ENCODE peak calls at places on chromosome 1, in six cellular contexts. W is omental fat pad; P is anterior cingulate cortex; M is brain microvascular endothelial cell; T is ACHN; O is activated CD8-positive, alpha-beta memory T cell treated with anti-CD3 and anti-CD28 coated beads, Interleukin-2, amount 50 U/mL, for 48 hours. G is an unnamed sample.

GRCh38 chr1:225554216-225554812 is 98.6 kb downstream of the ENAH start:
- DNase-seq in T (peak; percentile 53), M (no peak), P (no peak), O (no peak), W (no peak), G (no peak)

GRCh38 chr1:227635596-227635995 is 72.2 kb downstream of the ZNF678 start:
- DNase-seq in T (no peak), M (no peak), W (no peak), P (no peak), O (no peak), G (no peak)

GRCh38 chr1:109277434-109278204 is 5.3 kb downstream of the PSRC1 start:
- DNase-seq in M (peak; percentile 72), O (peak; percentile 86), T (peak; percentile 61), P (peak; percentile 62), W (peak; percentile 61), G (peak; percentile 79)

GRCh38 chr1:22636927-22637326 is 499 bp downstream of the C1QA start:
- DNase-seq in O (no peak), T (no peak), W (no peak), M (no peak), P (no peak), G (no peak)

GRCh38 chr1:29636936-29637335 is 400.6 kb downstream of the PTPRU start:
- DNase-seq in O (no peak), W (no peak), T (no peak), M (no peak), P (no peak), G (no peak)

GRCh38 chr1:118479351-118479750 is 294.3 kb upstream of the SPAG17 start:
- DNase-seq in O (no peak), T (no peak), P (no peak), M (no peak), W (no peak), G (no peak)

GRCh38 chr1:8910914-8911313 is 32.4 kb upstream of the ENO1 start:
- DNase-seq in P (no peak), T (no peak), M (no peak), O (no peak), W (no peak), G (no peak)

GRCh38 chr1:34924759-34925555 is 4.5 kb downstream of the DLGAP3 start:
- DNase-seq in O (peak; percentile 83), M (peak; percentile 55), W (no peak), T (peak; percentile 65), P (no peak), G (peak; percentile 54)

GRCh38 chr1:204417231-204417997 is 5.8 kb upstream of the PPP1R15B start:
- DNase-seq in W (no peak), M (peak; percentile 97), O (peak; percentile 61), T (peak; percentile 99), P (no peak), G (peak; percentile 86)

GRCh38 chr1:50570064-50570463 is 146.8 kb upstream of the DMRTA2 start:
- DNase-seq in W (no peak), T (no peak), O (no peak), M (peak; percentile 46), P (no peak), G (no peak)

GRCh38 chr1:199691540-199691939 is 336.0 kb upstream of the NR5A2 start:
- DNase-seq in T (peak; percentile 50), W (no peak), O (no peak), M (peak; percentile 45), P (no peak), G (no peak)

GRCh38 chr1:219379691-219380090 is 206.0 kb downstream of the LYPLAL1 start:
- DNase-seq in P (no peak), M (no peak), T (no peak), O (no peak), W (no peak), G (no peak)

GRCh38 chr1:244163861-244164562 is 112.9 kb downstream of the ZBTB18 start:
- DNase-seq in T (peak; percentile 99), W (no peak), P (no peak), M (peak; percentile 93), O (no peak), G (no peak)

G was measured in left lobe of liver.